ENCODE peak calls at places on chromosomes 11 and 22, in seven cellular contexts. Z, B, Y, F, A, L and W are unnamed samples.

GRCh38 chr11:108768370-108768769 is 103.5 kb downstream of the DDX10 start:
- DNase-seq in Z (no peak), B (no peak), Y (no peak), F (no peak), A (no peak), L (no peak), W (no peak)

GRCh38 chr11:111336582-111337256 is 38.4 kb downstream of the POU2AF3 start:
- DNase-seq in Z (no peak), B (no peak), Y (no peak), F (peak), A (no peak), L (no peak), W (no peak)

GRCh38 chr11:94400839-94401772 is at the start of gene GPR83:
- DNase-seq in Z (no peak), B (no peak), Y (no peak), F (no peak), A (no peak), L (peak), W (no peak)

GRCh38 chr22:38788417-38788816 is 5.5 kb downstream of the DNAL4 start:
- DNase-seq in Z (peak), B (no peak), Y (no peak), F (peak), A (no peak), L (no peak), W (no peak)

GRCh38 chr11:10375280-10376048 is 70.6 kb downstream of the ADM start:
- DNase-seq in Z (no peak), B (no peak), Y (no peak), F (peak), A (peak), L (no peak), W (no peak)

GRCh38 chr11:14078941-14079522 is 116.5 kb downstream of the SPON1 start:
- DNase-seq in Z (no peak), B (no peak), Y (no peak), F (no peak), A (no peak), L (no peak), W (no peak)

GRCh38 chr11:61327669-61328071 is 5.2 kb downstream of the DDB1 start:
- DNase-seq in Z (no peak), B (no peak), Y (no peak), F (no peak), A (no peak), L (no peak), W (no peak)

GRCh38 chr11:110886241-110886640 is 174.0 kb upstream of the ARHGAP20 start:
- DNase-seq in Z (no peak), B (no peak), Y (no peak), F (no peak), A (no peak), L (no peak), W (no peak)

GRCh38 chr11:34970033-34970432 is 53.6 kb downstream of the PDHX start:
- DNase-seq in Z (no peak), B (no peak), Y (no peak), F (no peak), A (no peak), L (no peak), W (no peak)

GRCh38 chr22:39661842-39662676 is 91.5 kb downstream of the CACNA1I start:
- DNase-seq in Z (peak), B (no peak), Y (peak), F (no peak), A (no peak), L (peak), W (peak)

GRCh38 chr22:39349506-39349966 is 255 bp upstream of the SYNGR1 start:
- DNase-seq in Z (no peak), B (peak), Y (peak), F (no peak), A (peak), L (peak), W (peak)

GRCh38 chr11:125346565-125347260 is 149.4 kb downstream of the FEZ1 start:
- DNase-seq in Z (no peak), B (no peak), Y (no peak), F (no peak), A (no peak), L (no peak), W (no peak)

GRCh38 chr11:106697058-106697457 is 321.2 kb downstream of the GUCY1A2 start:
- DNase-seq in Z (no peak), B (no peak), Y (no peak), F (no peak), A (no peak), L (no peak), W (no peak)

GRCh38 chr22:23709107-23709506 is 18.3 kb downstream of the RGL4 start:
- DNase-seq in Z (no peak), B (no peak), Y (no peak), F (no peak), A (no peak), L (no peak), W (no peak)

GRCh38 chr11:8019671-8020597 is 32.8 kb downstream of the EIF3F start:
- DNase-seq in Z (no peak), B (no peak), Y (no peak), F (peak), A (no peak), L (no peak), W (peak)

GRCh38 chr11:62398011-62398994 is 20.5 kb upstream of the SCGB1A1 start:
- DNase-seq in Z (no peak), B (no peak), Y (no peak), F (no peak), A (no peak), L (no peak), W (no peak)

GRCh38 chr11:106381895-106382294 is 304.4 kb downstream of the AASDHPPT start:
- DNase-seq in Z (no peak), B (no peak), Y (no peak), F (no peak), A (no peak), L (no peak), W (no peak)

GRCh38 chr22:29343313-29343805 is 27.9 kb upstream of the RASL10A start:
- DNase-seq in Z (peak), B (no peak), Y (peak), F (no peak), A (no peak), L (no peak), W (no peak)

GRCh38 chr11:14578551-14578956 is 58.4 kb upstream of the PSMA1 start:
- DNase-seq in Z (peak), B (no peak), Y (peak), F (no peak), A (peak), L (no peak), W (no peak)

GRCh38 chr22:41256254-41256897 is 15.6 kb upstream of the CHADL start:
- DNase-seq in Z (no peak), B (no peak), Y (no peak), F (peak), A (no peak), L (no peak), W (no peak)

GRCh38 chr22:19714320-19715252 is at the start of gene SEPTIN5:
- DNase-seq in Z (no peak), B (no peak), Y (peak), F (no peak), A (no peak), L (no peak), W (no peak)

GRCh38 chr11:69317401-69318092 is 23.6 kb downstream of the MYEOV start:
- DNase-seq in Z (no peak), B (no peak), Y (no peak), F (no peak), A (no peak), L (no peak), W (no peak)

GRCh38 chr22:44761025-44761424 is 8.7 kb downstream of the ARHGAP8 start:
- DNase-seq in Z (no peak), B (no peak), Y (no peak), F (no peak), A (no peak), L (no peak), W (no peak)

GRCh38 chr11:86360775-86361395 is 13.8 kb upstream of the CCDC81 start:
- DNase-seq in Z (no peak), B (no peak), Y (no peak), F (no peak), A (no peak), L (no peak), W (no peak)

GRCh38 chr22:39900306-39901227 is at the start of gene GRAP2:
- DNase-seq in Z (no peak), B (no peak), Y (peak), F (no peak), A (peak), L (no peak), W (no peak)

GRCh38 chr11:68373810-68374501 is 61.6 kb downstream of the LRP5 start:
- DNase-seq in Z (no peak), B (no peak), Y (no peak), F (no peak), A (no peak), L (no peak), W (no peak)

GRCh38 chr22:48782817-48783511 is 1044.7 kb downstream of the BRD1 start:
- DNase-seq in Z (no peak), B (no peak), Y (peak), F (no peak), A (no peak), L (no peak), W (no peak)

GRCh38 chr11:86637976-86638375 is 34.4 kb downstream of the ME3 start:
- DNase-seq in Z (no peak), B (no peak), Y (no peak), F (no peak), A (peak), L (no peak), W (no peak)

GRCh38 chr11:46977038-46977818 is 40.7 kb downstream of the CSTPP1 start:
- DNase-seq in Z (no peak), B (peak), Y (no peak), F (no peak), A (no peak), L (no peak), W (no peak)

GRCh38 chr11:84136926-84137325 is 850.8 kb upstream of the CCDC90B start:
- DNase-seq in Z (no peak), B (no peak), Y (no peak), F (no peak), A (no peak), L (no peak), W (no peak)

GRCh38 chr11:60951909-60952741 is at the start of gene SLC15A3:
- DNase-seq in Z (peak), B (no peak), Y (peak), F (no peak), A (peak), L (no peak), W (peak)

GRCh38 chr11:133934599-133935550 is 21.9 kb downstream of the IGSF9B start:
- DNase-seq in Z (no peak), B (peak), Y (no peak), F (no peak), A (peak), L (no peak), W (no peak)